ENCODE peak calls at places on chromosomes 6 and 20, in five cellular contexts. One of them, this sample, is unnamed.

GRCh38 chr20:64052987-64053840 is 3.8 kb upstream of the SOX18 start:
- DNase-seq in NCI-H1092: no peak
- DNase-seq in LNCaP clone FGC: no peak
- DNase-seq in DMS153: no peak
- DNase-seq in Calu3: no peak
- DNase-seq in this sample: no peak

GRCh38 chr6:44422534-44422933 is 35.0 kb downstream of the CDC5L start:
- DNase-seq in NCI-H1092: no peak
- DNase-seq in LNCaP clone FGC: no peak
- DNase-seq in DMS153: no peak
- DNase-seq in Calu3: no peak
- DNase-seq in this sample: no peak

GRCh38 chr6:71412559-71412958 is 123.9 kb downstream of the OGFRL1 start:
- DNase-seq in NCI-H1092: no peak
- DNase-seq in LNCaP clone FGC: no peak
- DNase-seq in DMS153: no peak
- DNase-seq in Calu3: no peak
- DNase-seq in this sample: no peak

GRCh38 chr6:115908906-115909559 is 151.7 kb downstream of the FRK start:
- DNase-seq in NCI-H1092: no peak
- DNase-seq in LNCaP clone FGC: no peak
- DNase-seq in DMS153: no peak
- DNase-seq in Calu3: no peak
- DNase-seq in this sample: no peak

GRCh38 chr20:45538209-45538798 is 978 bp downstream of the WFDC6 start:
- DNase-seq in NCI-H1092: no peak
- DNase-seq in LNCaP clone FGC: no peak
- DNase-seq in DMS153: no peak
- DNase-seq in Calu3: no peak
- DNase-seq in this sample: no peak

GRCh38 chr6:119587537-119587936 is 238.0 kb upstream of the MAN1A1 start:
- DNase-seq in NCI-H1092: no peak
- DNase-seq in LNCaP clone FGC: no peak
- DNase-seq in DMS153: no peak
- DNase-seq in Calu3: peak
- DNase-seq in this sample: no peak

GRCh38 chr6:109182590-109182989 is 87.3 kb downstream of the CEP57L1 start:
- DNase-seq in NCI-H1092: no peak
- DNase-seq in LNCaP clone FGC: peak
- DNase-seq in DMS153: no peak
- DNase-seq in Calu3: no peak
- DNase-seq in this sample: no peak

GRCh38 chr6:996271-996852 is 303.4 kb upstream of the EXOC2 start:
- DNase-seq in NCI-H1092: no peak
- DNase-seq in LNCaP clone FGC: no peak
- DNase-seq in DMS153: no peak
- DNase-seq in Calu3: no peak
- DNase-seq in this sample: no peak

GRCh38 chr20:49245921-49246740 is 26.9 kb downstream of the DDX27 start:
- DNase-seq in NCI-H1092: no peak
- DNase-seq in LNCaP clone FGC: peak
- DNase-seq in DMS153: peak
- DNase-seq in Calu3: peak
- DNase-seq in this sample: peak

GRCh38 chr6:125294036-125294435 is 7.7 kb downstream of the HDDC2 start:
- DNase-seq in NCI-H1092: no peak
- DNase-seq in LNCaP clone FGC: peak
- DNase-seq in DMS153: no peak
- DNase-seq in Calu3: no peak
- DNase-seq in this sample: no peak

GRCh38 chr6:142395768-142396231 is 94.0 kb downstream of the ADGRG6 start:
- DNase-seq in NCI-H1092: no peak
- DNase-seq in LNCaP clone FGC: no peak
- DNase-seq in DMS153: no peak
- DNase-seq in Calu3: no peak
- DNase-seq in this sample: no peak

GRCh38 chr6:26272171-26272631 is 92.8 kb upstream of the BTN3A2 start:
- DNase-seq in NCI-H1092: no peak
- DNase-seq in LNCaP clone FGC: no peak
- DNase-seq in DMS153: no peak
- DNase-seq in Calu3: peak
- DNase-seq in this sample: no peak

GRCh38 chr6:32086661-32087573 is 22.2 kb downstream of the TNXB start:
- DNase-seq in NCI-H1092: no peak
- DNase-seq in LNCaP clone FGC: no peak
- DNase-seq in DMS153: no peak
- DNase-seq in Calu3: peak
- DNase-seq in this sample: no peak

GRCh38 chr6:168219167-168219566 is 100.4 kb downstream of the DACT2 start:
- DNase-seq in NCI-H1092: no peak
- DNase-seq in LNCaP clone FGC: no peak
- DNase-seq in DMS153: no peak
- DNase-seq in Calu3: no peak
- DNase-seq in this sample: no peak

GRCh38 chr6:35624341-35625070 is 64.2 kb downstream of the FKBP5 start:
- DNase-seq in NCI-H1092: no peak
- DNase-seq in LNCaP clone FGC: no peak
- DNase-seq in DMS153: no peak
- DNase-seq in Calu3: no peak
- DNase-seq in this sample: peak

GRCh38 chr6:122890250-122890649 is 101.2 kb downstream of the SMPDL3A start:
- DNase-seq in NCI-H1092: no peak
- DNase-seq in LNCaP clone FGC: no peak
- DNase-seq in DMS153: no peak
- DNase-seq in Calu3: no peak
- DNase-seq in this sample: no peak

GRCh38 chr20:32527052-32527446 is 58.1 kb downstream of the NOL4L start:
- DNase-seq in NCI-H1092: no peak
- DNase-seq in LNCaP clone FGC: no peak
- DNase-seq in DMS153: no peak
- DNase-seq in Calu3: no peak
- DNase-seq in this sample: no peak